ENCODE peak calls at places on chromosomes 5 and 9, in nine cellular contexts. V, C, A, B, T, K, Z, J and R are unnamed samples. For H3K4me1 and H3K9me3, the result is how much of the 10 kb centered on the place peaks cover.

GRCh38 chr9:13555989-13556500 is 276.6 kb upstream of the MPDZ start:
- DNase-seq in V (no peak), C (no peak), A (no peak), B (no peak), T (no peak), K (no peak), Z (no peak), J (no peak), R (no peak)

GRCh38 chr5:127229185-127229889 is 61.3 kb upstream of the MEGF10 start:
- DNase-seq in V (no peak), C (peak), A (peak), B (peak), T (peak), K (peak), Z (peak), J (peak), R (peak)

GRCh38 chr9:2679011-2679410 is 38.3 kb upstream of the KCNV2 start:
- DNase-seq in V (no peak), C (no peak), A (no peak), B (no peak), T (no peak), K (no peak), Z (no peak), J (no peak), R (no peak)

GRCh38 chr9:93107825-93108161 is 11.8 kb downstream of the CARD19 start:
- DNase-seq in V (no peak), C (no peak), A (peak), B (no peak), T (no peak), K (no peak), Z (peak), J (no peak), R (no peak)

GRCh38 chr9:98867434-98868168 is 60.1 kb downstream of the GALNT12 start:
- DNase-seq in V (peak), C (peak), A (peak), B (no peak), T (peak), K (peak), Z (peak), J (peak), R (peak)

GRCh38 chr5:131067596-131067995 is 97.5 kb downstream of the HINT1 start:
- DNase-seq in V (no peak), C (no peak), A (no peak), B (no peak), T (no peak), K (no peak), Z (no peak), J (no peak), R (no peak)

GRCh38 chr9:89635816-89636215 is 31.0 kb downstream of the GADD45G start:
- DNase-seq in V (peak), C (no peak), A (no peak), B (no peak), T (no peak), K (no peak), Z (no peak), J (no peak), R (no peak)

GRCh38 chr9:101995231-101995630 is 256.8 kb upstream of the GRIN3A start:
- DNase-seq in V (peak), C (no peak), A (no peak), B (no peak), T (no peak), K (no peak), Z (no peak), J (no peak), R (no peak)

GRCh38 chr5:31049461-31049860 is 144.0 kb upstream of the CDH6 start:
- DNase-seq in V (no peak), C (no peak), A (no peak), B (no peak), T (no peak), K (no peak), Z (no peak), J (no peak), R (no peak)

GRCh38 chr5:171314728-171315385 is 5.8 kb downstream of the TLX3 start:
- DNase-seq in V (no peak), C (no peak), A (no peak), B (no peak), T (no peak), K (no peak), Z (no peak), J (peak), R (no peak)

GRCh38 chr9:32875242-32875641 is 91.9 kb downstream of the TMEM215 start:
- DNase-seq in V (no peak), C (no peak), A (no peak), B (no peak), T (no peak), K (no peak), Z (no peak), J (no peak), R (no peak)

GRCh38 chr5:21594566-21594965 is 1258.6 kb downstream of the CDH12 start:
- DNase-seq in V (no peak), C (no peak), A (no peak), B (no peak), T (no peak), K (no peak), Z (no peak), J (no peak), R (no peak)

GRCh38 chr9:116482740-116483139 is 204.4 kb upstream of the TRIM32 start:
- DNase-seq in V (peak), C (no peak), A (no peak), B (no peak), T (no peak), K (no peak), Z (no peak), J (peak), R (no peak)

GRCh38 chr5:79642210-79642609 is 30.0 kb downstream of the TENT2 start:
- DNase-seq in V (peak), C (no peak), A (no peak), B (no peak), T (no peak), K (peak), Z (no peak), J (no peak), R (no peak)

GRCh38 chr5:79640571-79641055 is 28.4 kb downstream of the TENT2 start:
- DNase-seq in V (peak), C (no peak), A (no peak), B (no peak), T (no peak), K (peak), Z (no peak), J (no peak), R (no peak)

GRCh38 chr5:79636981-79637733 is 24.9 kb downstream of the TENT2 start:
- DNase-seq in V (no peak), C (no peak), A (no peak), B (no peak), T (no peak), K (no peak), Z (no peak), J (no peak), R (no peak)

GRCh38 chr5:79641414-79641813 is 29.2 kb downstream of the TENT2 start:
- DNase-seq in V (no peak), C (no peak), A (no peak), B (no peak), T (no peak), K (no peak), Z (no peak), J (no peak), R (no peak)
- H3K27ac ChIP-seq in V (no peak), C (no peak), A (no peak), B (no peak), T (no peak), K (no peak), Z (no peak), J (no peak), R (no peak)

GRCh38 chr5:109695005-109695926 is 5.5 kb downstream of the MAN2A1 start:
- DNase-seq in V (no peak), C (peak), A (no peak), B (no peak), T (no peak), K (no peak), Z (no peak), J (no peak), R (no peak)

GRCh38 chr5:109692011-109692410 is 2.3 kb downstream of the MAN2A1 start:
- DNase-seq in V (peak), C (no peak), A (no peak), B (no peak), T (no peak), K (peak), Z (no peak), J (no peak), R (peak)

GRCh38 chr5:109692852-109693251 is 3.1 kb downstream of the MAN2A1 start:
- DNase-seq in V (no peak), C (no peak), A (peak), B (no peak), T (peak), K (no peak), Z (no peak), J (no peak), R (no peak)

GRCh38 chr5:109694451-109694891 is 4.7 kb downstream of the MAN2A1 start:
- DNase-seq in V (peak), C (no peak), A (no peak), B (no peak), T (no peak), K (peak), Z (no peak), J (no peak), R (peak)

GRCh38 chr5:109693535-109694152 is 3.9 kb downstream of the MAN2A1 start:
- DNase-seq in V (peak), C (no peak), A (no peak), B (no peak), T (no peak), K (peak), Z (no peak), J (no peak), R (no peak)
- H3K4me1 ChIP-seq in V (under half), C (under half), A (under half), B (under half), T (half or more), K (under half), Z (half or more), J (under half), R (under half)

GRCh38 chr5:68436686-68437520 is 221.3 kb downstream of the PIK3R1 start:
- DNase-seq in V (peak), C (no peak), A (no peak), B (no peak), T (no peak), K (peak), Z (no peak), J (no peak), R (no peak)
- H3K9me3 ChIP-seq in V (under half), C (under half), A (under half), B (under half), T (under half), K (under half), Z (under half), J (under half), R (under half)

GRCh38 chr5:109868737-109869136 is 179.0 kb downstream of the MAN2A1 start:
- DNase-seq in V (peak), C (no peak), A (no peak), B (no peak), T (no peak), K (peak), Z (no peak), J (no peak), R (no peak)

GRCh38 chr5:109863752-109864151 is 174.0 kb downstream of the MAN2A1 start:
- DNase-seq in V (peak), C (no peak), A (no peak), B (no peak), T (no peak), K (peak), Z (no peak), J (no peak), R (no peak)

GRCh38 chr5:109865636-109866035 is 175.9 kb downstream of the MAN2A1 start:
- DNase-seq in V (peak), C (no peak), A (peak), B (no peak), T (no peak), K (peak), Z (no peak), J (no peak), R (peak)

GRCh38 chr5:109862301-109862700 is 172.6 kb downstream of the MAN2A1 start:
- DNase-seq in V (no peak), C (no peak), A (no peak), B (no peak), T (no peak), K (no peak), Z (no peak), J (no peak), R (no peak)

DNA sequence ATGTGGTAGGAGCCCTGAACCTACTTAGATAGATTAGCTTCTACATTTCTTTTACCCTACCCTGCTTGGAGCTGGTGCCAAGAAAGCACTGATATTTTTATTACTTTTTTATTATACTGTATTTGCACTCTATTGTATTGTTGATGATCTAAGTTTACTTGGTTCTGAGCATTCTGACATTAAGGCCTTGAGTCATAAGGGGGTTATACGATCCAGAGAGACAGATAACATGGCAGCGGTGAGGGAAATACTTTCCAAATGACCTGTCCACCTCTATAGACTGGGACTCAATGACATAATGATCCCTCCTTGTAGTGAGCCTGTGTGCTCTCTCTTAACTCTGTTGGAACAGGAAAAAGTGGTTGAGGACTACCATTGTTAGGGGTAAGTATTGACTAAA is 176.3 kb downstream of the MAN2A1 start:
- DNase-seq in V (peak), C (no peak), A (no peak), B (no peak), T (no peak), K (peak), Z (no peak), J (no peak), R (no peak)
- H3K27ac ChIP-seq in V (peak), C (no peak), A (no peak), B (peak), T (no peak), K (no peak), Z (no peak), J (no peak), R (no peak)

GRCh38 chr9:105646879-105647594 is 15.2 kb upstream of the TAL2 start:
- DNase-seq in V (no peak), C (no peak), A (no peak), B (no peak), T (no peak), K (no peak), Z (no peak), J (no peak), R (no peak)
- H3K4me1 ChIP-seq in V (under half), C (half or more), A (under half), B (under half), T (under half), K (under half), Z (under half), J (under half), R (under half)

GRCh38 chr5:178699854-178700253 is 30.6 kb downstream of the ZNF354A start:
- DNase-seq in V (no peak), C (no peak), A (no peak), B (no peak), T (no peak), K (no peak), Z (no peak), J (no peak), R (no peak)

DNA sequence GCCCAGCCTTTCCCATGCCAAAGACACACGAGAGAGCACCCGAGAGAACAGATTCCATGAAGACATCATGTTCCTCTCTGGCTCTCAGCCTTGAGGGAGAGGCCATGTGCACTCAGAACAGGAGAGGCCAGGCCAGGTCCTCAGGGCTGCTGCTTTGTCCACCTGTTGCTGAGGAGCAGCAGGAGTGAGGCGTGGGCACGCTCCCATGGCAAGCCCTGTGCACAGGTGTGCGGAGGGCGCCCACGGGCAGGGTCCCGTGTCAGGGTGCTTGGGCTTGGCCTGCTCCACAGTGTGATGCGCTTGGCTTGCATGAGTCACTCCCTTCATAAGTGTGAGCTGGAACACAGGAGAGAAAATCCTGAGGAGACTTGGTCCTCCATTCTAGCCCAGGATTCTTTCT is 27.4 kb downstream of the ZNF354A start:
- DNase-seq in V (no peak), C (no peak), A (no peak), B (no peak), T (no peak), K (no peak), Z (no peak), J (no peak), R (no peak)
- H3K9me3 ChIP-seq in V (under half), C (under half), A (under half), B (under half), T (under half), K (under half), Z (under half), J (under half), R (under half)